ENCODE peak calls at places on chromosomes 3 and 15, in seven cellular contexts. One of them, this sample, is unnamed.
A peak's percentile ranks its signal among the peaks of the same experiment; 100 is the strongest.

GRCh38 chr3:184537885-184538599 is 23.5 kb upstream of the EPHB3 start:
- DNase-seq in brain microvascular endothelial cell: no peak
- DNase-seq in CD4-positive, CD25-positive, alpha-beta regulatory T cell: no peak
- DNase-seq in vagina: no peak
- DNase-seq in heart right ventricle: no peak
- DNase-seq in IMR-90: no peak
- DNase-seq in K562: no peak
- DNase-seq in this sample: no peak

GRCh38 chr15:52428297-52428696 is 100.4 kb downstream of the MYO5A start:
- DNase-seq in brain microvascular endothelial cell: no peak
- DNase-seq in CD4-positive, CD25-positive, alpha-beta regulatory T cell: no peak
- DNase-seq in vagina: no peak
- DNase-seq in heart right ventricle: no peak
- DNase-seq in IMR-90: peak; percentile 15
- DNase-seq in K562: no peak
- DNase-seq in this sample: no peak

GRCh38 chr15:25179673-25180511 is 225.1 kb downstream of the SNRPN start:
- DNase-seq in brain microvascular endothelial cell: no peak
- DNase-seq in CD4-positive, CD25-positive, alpha-beta regulatory T cell: no peak
- DNase-seq in vagina: no peak
- DNase-seq in heart right ventricle: peak; percentile 3
- DNase-seq in IMR-90: no peak
- DNase-seq in K562: no peak
- DNase-seq in this sample: no peak

GRCh38 chr3:3216401-3216800 is 36.9 kb upstream of the CRBN start:
- DNase-seq in brain microvascular endothelial cell: no peak
- DNase-seq in CD4-positive, CD25-positive, alpha-beta regulatory T cell: no peak
- DNase-seq in vagina: no peak
- DNase-seq in heart right ventricle: no peak
- DNase-seq in IMR-90: no peak
- DNase-seq in K562: no peak
- DNase-seq in this sample: no peak

GRCh38 chr15:68234060-68234459 is 4.5 kb upstream of the CLN6 start:
- DNase-seq in brain microvascular endothelial cell: no peak
- DNase-seq in CD4-positive, CD25-positive, alpha-beta regulatory T cell: no peak
- DNase-seq in vagina: no peak
- DNase-seq in heart right ventricle: no peak
- DNase-seq in IMR-90: peak; percentile 33
- DNase-seq in K562: no peak
- DNase-seq in this sample: no peak

GRCh38 chr3:55521086-55522060 is 34.3 kb upstream of the WNT5A start:
- DNase-seq in brain microvascular endothelial cell: no peak
- DNase-seq in CD4-positive, CD25-positive, alpha-beta regulatory T cell: no peak
- DNase-seq in vagina: no peak
- DNase-seq in heart right ventricle: no peak
- DNase-seq in IMR-90: no peak
- DNase-seq in K562: no peak
- DNase-seq in this sample: no peak

GRCh38 chr3:42493126-42493797 is 9.2 kb upstream of the VIPR1 start:
- DNase-seq in brain microvascular endothelial cell: no peak
- DNase-seq in CD4-positive, CD25-positive, alpha-beta regulatory T cell: no peak
- DNase-seq in vagina: no peak
- DNase-seq in heart right ventricle: no peak
- DNase-seq in IMR-90: no peak
- DNase-seq in K562: no peak
- DNase-seq in this sample: no peak

GRCh38 chr3:126865736-126866135 is 117.2 kb upstream of the PLXNA1 start:
- DNase-seq in brain microvascular endothelial cell: no peak
- DNase-seq in CD4-positive, CD25-positive, alpha-beta regulatory T cell: no peak
- DNase-seq in vagina: no peak
- DNase-seq in heart right ventricle: no peak
- DNase-seq in IMR-90: no peak
- DNase-seq in K562: no peak
- DNase-seq in this sample: no peak

GRCh38 chr3:123180791-123181190 is 21.0 kb upstream of the SEC22A start:
- DNase-seq in brain microvascular endothelial cell: no peak
- DNase-seq in CD4-positive, CD25-positive, alpha-beta regulatory T cell: no peak
- DNase-seq in vagina: no peak
- DNase-seq in heart right ventricle: no peak
- DNase-seq in IMR-90: no peak
- DNase-seq in K562: no peak
- DNase-seq in this sample: no peak

GRCh38 chr3:38002291-38002876 is 11.8 kb downstream of the VILL start:
- DNase-seq in brain microvascular endothelial cell: no peak
- DNase-seq in CD4-positive, CD25-positive, alpha-beta regulatory T cell: no peak
- DNase-seq in vagina: no peak
- DNase-seq in heart right ventricle: no peak
- DNase-seq in IMR-90: no peak
- DNase-seq in K562: no peak
- DNase-seq in this sample: no peak

GRCh38 chr3:14274999-14275961 is 96.7 kb downstream of the LSM3 start:
- DNase-seq in brain microvascular endothelial cell: no peak
- DNase-seq in CD4-positive, CD25-positive, alpha-beta regulatory T cell: no peak
- DNase-seq in vagina: no peak
- DNase-seq in heart right ventricle: no peak
- DNase-seq in IMR-90: no peak
- DNase-seq in K562: peak; percentile 72
- DNase-seq in this sample: no peak

GRCh38 chr15:75151214-75152128 is 50.2 kb upstream of the C15orf39 start:
- DNase-seq in brain microvascular endothelial cell: no peak
- DNase-seq in CD4-positive, CD25-positive, alpha-beta regulatory T cell: no peak
- DNase-seq in vagina: no peak
- DNase-seq in heart right ventricle: no peak
- DNase-seq in IMR-90: no peak
- DNase-seq in K562: no peak
- DNase-seq in this sample: no peak

GRCh38 chr15:75231836-75232235 is 26.3 kb upstream of the GOLGA6C start:
- DNase-seq in brain microvascular endothelial cell: no peak
- DNase-seq in CD4-positive, CD25-positive, alpha-beta regulatory T cell: no peak
- DNase-seq in vagina: no peak
- DNase-seq in heart right ventricle: no peak
- DNase-seq in IMR-90: no peak
- DNase-seq in K562: no peak
- DNase-seq in this sample: no peak

GRCh38 chr3:126731044-126731443 is 27.0 kb downstream of the CHCHD6 start:
- DNase-seq in brain microvascular endothelial cell: no peak
- DNase-seq in CD4-positive, CD25-positive, alpha-beta regulatory T cell: no peak
- DNase-seq in vagina: no peak
- DNase-seq in heart right ventricle: no peak
- DNase-seq in IMR-90: no peak
- DNase-seq in K562: no peak
- DNase-seq in this sample: no peak

GRCh38 chr3:46712191-46713047 is 5.2 kb downstream of the PRSS50 start:
- DNase-seq in brain microvascular endothelial cell: no peak
- DNase-seq in CD4-positive, CD25-positive, alpha-beta regulatory T cell: no peak
- DNase-seq in vagina: no peak
- DNase-seq in heart right ventricle: peak; percentile 7
- DNase-seq in IMR-90: no peak
- DNase-seq in K562: no peak
- DNase-seq in this sample: no peak

GRCh38 chr15:65056106-65056505 is 10.9 kb downstream of the SLC51B start:
- DNase-seq in brain microvascular endothelial cell: no peak
- DNase-seq in CD4-positive, CD25-positive, alpha-beta regulatory T cell: no peak
- DNase-seq in vagina: no peak
- DNase-seq in heart right ventricle: no peak
- DNase-seq in IMR-90: no peak
- DNase-seq in K562: no peak
- DNase-seq in this sample: no peak

GRCh38 chr15:93619597-93619996 is 530.6 kb upstream of the RGMA start:
- DNase-seq in brain microvascular endothelial cell: no peak
- DNase-seq in CD4-positive, CD25-positive, alpha-beta regulatory T cell: no peak
- DNase-seq in vagina: no peak
- DNase-seq in heart right ventricle: no peak
- DNase-seq in IMR-90: no peak
- DNase-seq in K562: no peak
- DNase-seq in this sample: no peak

GRCh38 chr15:78502641-78503040 is 4.7 kb upstream of the HYKK start:
- DNase-seq in brain microvascular endothelial cell: no peak
- DNase-seq in CD4-positive, CD25-positive, alpha-beta regulatory T cell: no peak
- DNase-seq in vagina: no peak
- DNase-seq in heart right ventricle: no peak
- DNase-seq in IMR-90: no peak
- DNase-seq in K562: no peak
- DNase-seq in this sample: no peak

GRCh38 chr15:67145710-67146109 is 80.3 kb downstream of the SMAD3 start:
- DNase-seq in brain microvascular endothelial cell: no peak
- DNase-seq in CD4-positive, CD25-positive, alpha-beta regulatory T cell: no peak
- DNase-seq in vagina: no peak
- DNase-seq in heart right ventricle: no peak
- DNase-seq in IMR-90: no peak
- DNase-seq in K562: no peak
- DNase-seq in this sample: no peak

GRCh38 chr3:57967590-57967989 is 40.6 kb upstream of the FLNB start:
- DNase-seq in brain microvascular endothelial cell: no peak
- DNase-seq in CD4-positive, CD25-positive, alpha-beta regulatory T cell: no peak
- DNase-seq in vagina: no peak
- DNase-seq in heart right ventricle: no peak
- DNase-seq in IMR-90: no peak
- DNase-seq in K562: no peak
- DNase-seq in this sample: no peak

GRCh38 chr3:66812126-66812525 is 186.0 kb upstream of the KBTBD8 start:
- DNase-seq in brain microvascular endothelial cell: peak; percentile 17
- DNase-seq in CD4-positive, CD25-positive, alpha-beta regulatory T cell: no peak
- DNase-seq in vagina: no peak
- DNase-seq in heart right ventricle: no peak
- DNase-seq in IMR-90: peak; percentile 69
- DNase-seq in K562: no peak
- DNase-seq in this sample: no peak

GRCh38 chr15:71472699-71473098 is 337.7 kb upstream of the NR2E3 start:
- DNase-seq in brain microvascular endothelial cell: no peak
- DNase-seq in CD4-positive, CD25-positive, alpha-beta regulatory T cell: no peak
- DNase-seq in vagina: no peak
- DNase-seq in heart right ventricle: no peak
- DNase-seq in IMR-90: no peak
- DNase-seq in K562: no peak
- DNase-seq in this sample: no peak

GRCh38 chr3:138944842-138945645 is 1.9 kb downstream of the FOXL2 start:
- DNase-seq in brain microvascular endothelial cell: no peak
- DNase-seq in CD4-positive, CD25-positive, alpha-beta regulatory T cell: no peak
- DNase-seq in vagina: no peak
- DNase-seq in heart right ventricle: no peak
- DNase-seq in IMR-90: no peak
- DNase-seq in K562: peak; percentile 51
- DNase-seq in this sample: no peak

GRCh38 chr15:48486228-48486627 is 155.0 kb downstream of the DUT start:
- DNase-seq in brain microvascular endothelial cell: no peak
- DNase-seq in CD4-positive, CD25-positive, alpha-beta regulatory T cell: no peak
- DNase-seq in vagina: no peak
- DNase-seq in heart right ventricle: no peak
- DNase-seq in IMR-90: no peak
- DNase-seq in K562: no peak
- DNase-seq in this sample: no peak

GRCh38 chr3:13051066-13051465 is 22.2 kb downstream of the IQSEC1 start:
- DNase-seq in brain microvascular endothelial cell: no peak
- DNase-seq in CD4-positive, CD25-positive, alpha-beta regulatory T cell: no peak
- DNase-seq in vagina: no peak
- DNase-seq in heart right ventricle: no peak
- DNase-seq in IMR-90: no peak
- DNase-seq in K562: no peak
- DNase-seq in this sample: no peak

DNA sequence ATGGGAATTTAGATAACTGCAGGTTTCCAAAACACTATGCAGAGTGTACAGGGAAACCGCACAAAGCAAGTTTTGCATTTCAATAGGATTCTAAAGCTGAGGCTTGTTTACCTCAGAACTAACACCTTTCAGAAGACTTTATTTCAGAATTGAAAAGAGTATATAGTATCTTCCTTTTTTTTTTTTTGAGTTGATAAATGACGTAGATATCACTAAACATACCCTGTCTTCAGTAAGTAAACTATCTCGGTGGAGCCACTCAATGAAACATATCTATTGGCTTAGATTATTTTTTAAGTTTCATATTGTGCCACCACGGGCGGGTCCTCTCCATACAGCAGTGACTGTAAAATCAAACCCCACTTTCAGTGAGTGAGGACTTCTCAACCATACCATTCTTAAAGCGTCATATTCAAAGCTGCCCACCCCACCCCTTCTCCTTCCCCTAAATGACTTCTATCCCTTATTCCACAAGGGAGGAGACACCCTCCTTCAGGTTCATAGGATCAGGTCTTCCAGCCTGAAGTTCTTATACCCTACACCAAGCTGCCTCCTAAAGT is 2.0 kb upstream of the TBL1XR1 start:
- DNase-seq in brain microvascular endothelial cell: no peak
- DNase-seq in CD4-positive, CD25-positive, alpha-beta regulatory T cell: no peak
- DNase-seq in vagina: no peak
- DNase-seq in heart right ventricle: no peak
- DNase-seq in IMR-90: no peak
- DNase-seq in K562: no peak
- DNase-seq in this sample: no peak
- H3K27ac ChIP-seq in brain microvascular endothelial cell: no peak overlapping the region
- H3K27ac ChIP-seq in CD4-positive, CD25-positive, alpha-beta regulatory T cell: peak overlapping the region; percentile 93
- H3K27ac ChIP-seq in vagina: peak overlapping the region; percentile 92
- H3K27ac ChIP-seq in heart right ventricle: peak overlapping the region; percentile 58
- H3K27ac ChIP-seq in IMR-90: no peak overlapping the region
- H3K27ac ChIP-seq in K562: peak overlapping the region; percentile 98
- H3K27ac ChIP-seq in this sample: no peak overlapping the region

GRCh38 chr3:188253800-188254452 is 100.0 kb downstream of the LPP start:
- DNase-seq in brain microvascular endothelial cell: no peak
- DNase-seq in CD4-positive, CD25-positive, alpha-beta regulatory T cell: no peak
- DNase-seq in vagina: no peak
- DNase-seq in heart right ventricle: no peak
- DNase-seq in IMR-90: no peak
- DNase-seq in K562: no peak
- DNase-seq in this sample: no peak
- H3K4me3 ChIP-seq in brain microvascular endothelial cell: no peak overlapping the region
- H3K4me3 ChIP-seq in CD4-positive, CD25-positive, alpha-beta regulatory T cell: no peak overlapping the region
- H3K4me3 ChIP-seq in vagina: no peak overlapping the region
- H3K4me3 ChIP-seq in heart right ventricle: no peak overlapping the region
- H3K4me3 ChIP-seq in IMR-90: no peak overlapping the region
- H3K4me3 ChIP-seq in K562: no peak overlapping the region
- H3K4me3 ChIP-seq in this sample: no peak overlapping the region

GRCh38 chr15:37581866-37582532 is 352.4 kb upstream of the TMCO5A start:
- DNase-seq in brain microvascular endothelial cell: no peak
- DNase-seq in CD4-positive, CD25-positive, alpha-beta regulatory T cell: no peak
- DNase-seq in vagina: no peak
- DNase-seq in heart right ventricle: no peak
- DNase-seq in IMR-90: no peak
- DNase-seq in K562: no peak
- DNase-seq in this sample: no peak
- H3K27me3 ChIP-seq in brain microvascular endothelial cell: no peaks in the 10 kb centered on the region
- H3K27me3 ChIP-seq in CD4-positive, CD25-positive, alpha-beta regulatory T cell: no peaks in the 10 kb centered on the region
- H3K27me3 ChIP-seq in vagina: no peaks in the 10 kb centered on the region
- H3K27me3 ChIP-seq in heart right ventricle: no peaks in the 10 kb centered on the region
- H3K27me3 ChIP-seq in IMR-90: no peaks in the 10 kb centered on the region
- H3K27me3 ChIP-seq in K562: no peaks in the 10 kb centered on the region
- H3K27me3 ChIP-seq in this sample: no peaks in the 10 kb centered on the region

DNA sequence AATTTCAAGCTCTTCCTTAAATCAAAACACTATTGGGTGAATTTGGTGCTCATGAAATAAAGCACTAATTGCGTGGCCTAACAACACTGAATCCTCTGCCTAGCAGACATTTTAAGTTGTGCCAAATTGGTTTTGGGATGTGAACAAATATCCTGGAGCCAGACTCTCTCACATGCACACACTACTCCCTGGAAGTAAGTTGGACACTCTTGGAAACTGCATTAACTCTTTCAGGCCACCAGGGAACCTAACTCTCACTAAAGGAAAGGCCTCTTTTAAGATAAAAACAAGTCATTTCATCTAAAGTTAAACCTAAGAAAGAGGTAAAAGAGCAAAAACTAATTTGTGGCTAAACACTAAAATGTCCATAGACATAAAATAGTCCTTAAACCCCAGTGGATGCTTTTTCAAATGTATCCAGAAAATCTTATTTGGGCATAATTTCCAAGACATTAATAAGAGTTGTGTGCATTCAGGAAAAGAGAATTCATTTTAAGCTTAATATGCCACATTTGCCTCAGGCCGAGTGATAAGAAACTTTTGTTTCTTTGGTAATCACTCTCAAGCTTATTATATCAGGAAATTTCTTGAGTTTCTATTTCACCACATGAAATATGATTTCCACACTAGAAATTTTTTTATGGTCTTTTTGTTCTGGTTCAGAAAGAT is 61.8 kb downstream of the ZBTB20 start:
- DNase-seq in brain microvascular endothelial cell: no peak
- DNase-seq in CD4-positive, CD25-positive, alpha-beta regulatory T cell: no peak
- DNase-seq in vagina: no peak
- DNase-seq in heart right ventricle: no peak
- DNase-seq in IMR-90: no peak
- DNase-seq in K562: no peak
- DNase-seq in this sample: no peak
- H3K27ac ChIP-seq in brain microvascular endothelial cell: no peak overlapping the region
- H3K27ac ChIP-seq in CD4-positive, CD25-positive, alpha-beta regulatory T cell: no peak overlapping the region
- H3K27ac ChIP-seq in vagina: peak overlapping the region; percentile 24
- H3K27ac ChIP-seq in heart right ventricle: no peak overlapping the region
- H3K27ac ChIP-seq in IMR-90: no peak overlapping the region
- H3K27ac ChIP-seq in K562: no peak overlapping the region
- H3K27ac ChIP-seq in this sample: no peak overlapping the region